ENCODE peak calls at places on chromosomes 6 and 20, in four cellular contexts. Z is hepatocyte, T is GM23338, V is MM.1S. Y is an unnamed sample.

GRCh38 chr6:138795809-138796469 is at the start of gene ECT2L:
- DNase-seq in V (no peak), Z (peak), T (peak), Y (peak)

GRCh38 chr6:13522639-13523038 is 35.2 kb upstream of the GFOD1 start:
- DNase-seq in V (no peak), T (no peak), Z (no peak), Y (peak)

GRCh38 chr20:41242807-41243206 is 74.7 kb downstream of the ZHX3 start:
- DNase-seq in V (no peak), T (no peak), Z (no peak), Y (no peak)

GRCh38 chr6:45075246-45075645 is 252.9 kb upstream of the RUNX2 start:
- DNase-seq in Z (no peak), T (no peak), V (no peak), Y (peak)

GRCh38 chr6:89117285-89118108 is at the start of gene SRSF12:
- DNase-seq in T (peak), Z (peak), V (peak), Y (peak)

GRCh38 chr20:51156041-51156795 is 133.3 kb upstream of the KCNG1 start:
- DNase-seq in V (no peak), Z (no peak), T (no peak), Y (peak)

GRCh38 chr20:25622450-25623224 is 1.2 kb downstream of the NANP start:
- DNase-seq in Z (no peak), T (peak), V (no peak), Y (peak)

GRCh38 chr20:7939663-7940062 is 595 bp downstream of the HAO1 start:
- DNase-seq in T (no peak), Z (no peak), V (no peak), Y (no peak)

GRCh38 chr6:16292432-16292831 is 54.0 kb downstream of the GMPR start:
- DNase-seq in Z (no peak), T (no peak), V (no peak), Y (no peak)

GRCh38 chr20:49132995-49133451 is 55.1 kb downstream of the STAU1 start:
- DNase-seq in V (peak), T (peak), Z (peak), Y (peak)

GRCh38 chr6:140415266-140415665 is 1040.8 kb upstream of the CITED2 start:
- DNase-seq in V (no peak), Z (no peak), T (peak), Y (no peak)

GRCh38 chr6:52306972-52307849 is 22.7 kb upstream of the MCM3 start:
- DNase-seq in V (no peak), T (peak), Z (peak), Y (no peak)

GRCh38 chr20:63027425-63028389 is 20.9 kb upstream of the BHLHE23 start:
- DNase-seq in V (no peak), T (peak), Z (no peak), Y (peak)

GRCh38 chr6:140850438-140850837 is 1282.3 kb upstream of the GJE1 start:
- DNase-seq in T (no peak), Z (no peak), V (no peak), Y (peak)

GRCh38 chr6:52000064-52000463 is 87.3 kb downstream of the PKHD1 start:
- DNase-seq in T (no peak), Z (no peak), V (no peak), Y (no peak)

GRCh38 chr6:33319939-33320314 is 2.4 kb upstream of the ZBTB22 start:
- DNase-seq in V (no peak), T (no peak), Z (no peak), Y (no peak)

GRCh38 chr20:23255106-23255505 is 95.5 kb upstream of the NXT1 start:
- DNase-seq in T (no peak), V (no peak), Z (no peak), Y (no peak)

GRCh38 chr6:5099537-5099936 is 14.4 kb downstream of the PPP1R3G start:
- DNase-seq in V (no peak), T (no peak), Z (no peak), Y (no peak)

GRCh38 chr6:19605624-19606023 is 231.5 kb upstream of the ID4 start:
- DNase-seq in V (no peak), T (peak), Z (no peak), Y (no peak)

DNA sequence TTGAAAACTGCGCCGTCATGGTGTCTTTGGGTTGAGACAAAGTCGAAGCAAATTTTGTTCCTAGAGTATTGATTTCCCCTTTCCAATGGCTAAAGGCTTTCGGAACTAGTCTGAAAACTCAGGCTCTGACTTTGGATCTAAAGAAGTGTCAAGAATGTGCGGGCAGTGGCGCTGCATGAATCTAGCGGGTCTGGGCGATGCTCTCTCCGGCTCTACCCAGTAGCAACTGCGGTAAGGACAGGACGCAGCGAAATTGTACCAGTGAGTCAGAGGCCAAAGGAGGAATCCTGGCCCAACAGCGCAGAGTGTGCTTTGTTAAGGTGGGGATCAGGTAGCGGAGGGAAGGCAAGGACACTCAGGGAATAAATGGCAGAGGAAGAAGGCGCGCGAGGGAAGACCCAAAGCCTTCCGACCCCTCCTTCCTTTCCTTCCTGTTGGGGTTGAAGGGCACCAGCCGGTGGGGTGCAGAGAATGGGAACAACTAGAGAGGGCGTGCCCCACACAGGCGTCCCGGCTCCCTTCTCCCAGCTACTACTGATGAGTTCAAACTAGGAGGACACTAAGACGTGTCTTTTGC is 32.1 kb downstream of the HLA-F start:
- DNase-seq in T (peak), V (no peak), Z (no peak), Y (no peak)
- TF ChIP-seq EZH2 in T (no peak), V (no peak), Z (no peak), Y (no peak)

DNA sequence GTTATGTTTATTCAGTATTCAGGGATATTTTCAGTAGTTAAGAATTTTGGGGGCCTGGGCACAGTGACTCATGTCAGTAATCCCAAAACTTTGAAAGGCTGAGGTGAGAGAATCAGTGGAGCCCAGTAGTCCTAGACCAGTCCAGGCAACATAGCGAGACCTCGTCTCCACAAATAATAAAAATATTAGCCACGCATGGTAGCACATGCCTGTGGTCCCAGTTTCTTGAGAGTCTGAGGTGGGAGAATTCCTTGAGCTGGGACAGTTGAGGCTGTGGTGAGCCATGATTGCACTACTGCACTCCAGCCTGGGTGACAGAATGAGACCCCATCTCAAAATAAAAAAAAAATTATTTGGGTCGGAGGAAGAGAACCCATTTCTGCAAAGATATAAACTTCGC is 20.3 kb downstream of the ADGRG6 start:
- DNase-seq in V (no peak), T (no peak), Z (no peak), Y (no peak)
- TF ChIP-seq EZH2phosphoT487 in V (no peak), T (no peak), Z (no peak), Y (no peak)

GRCh38 chr6:32082951-32083350 is 26.2 kb downstream of the TNXB start:
- DNase-seq in V (no peak), T (no peak), Z (no peak), Y (peak)

GRCh38 chr6:32083812-32084768 is 25.0 kb downstream of the TNXB start:
- DNase-seq in V (no peak), T (no peak), Z (no peak), Y (no peak)

GRCh38 chr6:32081676-32082075 is 27.5 kb downstream of the TNXB start:
- DNase-seq in T (no peak), V (no peak), Z (no peak), Y (peak)

GRCh38 chr6:32079566-32080290 is 29.4 kb downstream of the TNXB start:
- DNase-seq in V (no peak), Z (no peak), T (no peak), Y (peak)

DNA sequence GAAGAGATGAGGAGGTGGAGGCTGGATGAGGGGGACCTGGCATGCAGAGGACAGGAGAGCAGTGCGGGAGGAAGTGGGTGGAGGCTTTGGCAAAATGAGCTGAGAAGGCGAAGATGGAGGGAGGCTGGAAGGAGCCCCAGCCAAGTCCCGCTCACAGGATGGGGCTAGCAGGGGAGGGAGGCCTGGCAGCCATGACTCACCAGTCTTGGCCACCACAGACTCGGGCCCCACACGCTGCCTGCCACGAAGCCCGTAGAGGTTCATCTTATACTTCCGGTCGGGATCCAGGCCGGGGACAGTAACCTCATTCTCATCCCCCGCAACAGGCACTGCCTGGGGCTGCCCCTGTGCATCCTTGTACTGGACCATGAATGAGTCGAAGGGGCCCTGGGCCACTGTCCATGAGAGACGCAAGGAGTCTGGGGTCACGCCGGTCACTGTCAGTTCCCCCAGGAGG is 27.9 kb downstream of the TNXB start:
- DNase-seq in V (no peak), Z (no peak), T (no peak), Y (peak)
- TF ChIP-seq EZH2 in V (no peak), Z (no peak), T (no peak), Y (no peak)

GRCh38 chr20:10466325-10466724 is 31.2 kb downstream of the SLX4IP start:
- DNase-seq in Z (no peak), V (no peak), T (peak), Y (no peak)
- TF ChIP-seq EZH2phosphoT487 in Z (no peak), V (no peak), T (no peak), Y (no peak)

GRCh38 chr20:47335251-47336012 is 21.1 kb downstream of the ZMYND8 start:
- DNase-seq in T (no peak), Z (no peak), V (no peak), Y (peak)
- TF ChIP-seq EZH2 in T (no peak), Z (no peak), V (no peak), Y (no peak)

GRCh38 chr20:10634683-10635411 is 39.0 kb downstream of the JAG1 start:
- DNase-seq in V (no peak), T (no peak), Z (no peak), Y (peak)
- TF ChIP-seq EZH2phosphoT487 in V (no peak), T (no peak), Z (no peak), Y (no peak)

DNA sequence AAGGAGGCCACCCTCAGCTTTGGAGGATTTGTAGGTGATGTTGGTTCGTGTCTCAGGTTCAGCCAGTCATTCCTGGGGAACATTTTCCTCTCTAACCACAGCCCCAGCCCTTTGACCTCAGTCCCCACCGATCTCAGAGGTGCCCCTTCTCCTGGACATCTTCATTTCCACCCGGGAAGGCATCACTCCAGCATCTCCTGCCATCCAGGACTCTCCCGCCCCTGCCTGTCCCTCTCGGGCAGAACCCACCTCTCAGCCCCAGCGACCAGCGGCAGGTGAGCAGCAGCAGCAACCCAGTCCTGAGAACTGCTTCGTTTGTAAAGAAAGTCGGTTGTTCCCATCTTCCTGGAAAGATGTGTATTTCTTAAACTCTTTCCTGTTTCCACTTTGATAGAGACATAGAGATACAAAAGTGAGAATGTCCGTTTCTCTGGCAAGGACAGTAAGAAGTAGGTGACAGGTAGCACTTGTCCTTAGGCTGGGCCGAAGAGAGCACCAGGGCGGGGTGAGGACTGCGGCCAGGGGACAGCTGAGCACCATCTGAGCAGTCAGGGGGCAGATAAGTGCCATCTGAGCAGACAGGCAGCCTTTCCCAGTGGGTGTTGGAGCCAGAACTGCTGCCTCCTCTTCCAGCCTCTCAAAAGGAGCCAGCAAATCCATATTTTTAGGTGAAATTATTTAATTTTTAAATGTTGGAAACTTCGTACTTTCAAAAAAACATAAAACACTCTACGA is 142.2 kb downstream of the CDH4 start:
- DNase-seq in T (no peak), V (no peak), Z (no peak), Y (no peak)
- TF ChIP-seq EZH2 in T (no peak), V (no peak), Z (no peak), Y (no peak)

GRCh38 chr6:90764001-90764400 is 177.1 kb upstream of the MAP3K7 start:
- DNase-seq in T (no peak), V (no peak), Z (no peak), Y (peak)

GRCh38 chr6:90765491-90765890 is 178.6 kb upstream of the MAP3K7 start:
- DNase-seq in V (no peak), T (no peak), Z (no peak), Y (no peak)

GRCh38 chr6:90770778-90771177 is 183.9 kb upstream of the MAP3K7 start:
- DNase-seq in T (no peak), Z (no peak), V (no peak), Y (no peak)

GRCh38 chr6:90765895-90766294 is 179.0 kb upstream of the MAP3K7 start:
- DNase-seq in Z (no peak), V (no peak), T (no peak), Y (no peak)
- TF ChIP-seq EZH2phosphoT487 in Z (no peak), V (no peak), T (no peak), Y (no peak)

GRCh38 chr6:150004783-150005717 is 20.3 kb downstream of the RAET1L start:
- DNase-seq in T (peak), V (peak), Z (peak), Y (peak)
- TF ChIP-seq EZH2 in T (peak), V (no peak), Z (no peak), Y (no peak)